ENCODE peak calls at places on chromosomes 5 and 9, in six cellular contexts. One of them, this sample, is unnamed.
A peak's percentile ranks its signal among the peaks of the same experiment; 100 is the strongest.

GRCh38 chr9:31137850-31138160 is 1246.6 kb upstream of the ACO1 start:
- DNase-seq in NB4: no peak
- DNase-seq in psoas muscle: no peak
- DNase-seq in lower lobe of right lung: no peak
- DNase-seq in uterus: no peak
- DNase-seq in Calu3: no peak
- DNase-seq in this sample: no peak

GRCh38 chr5:32276173-32276853 is 36.4 kb downstream of the MTMR12 start:
- DNase-seq in uterus: no peak
- DNase-seq in lower lobe of right lung: no peak
- DNase-seq in Calu3: no peak
- DNase-seq in NB4: peak; percentile 43
- DNase-seq in psoas muscle: no peak
- DNase-seq in this sample: peak; percentile 59

GRCh38 chr5:125913200-125913599 is 510.0 kb upstream of the GRAMD2B start:
- DNase-seq in psoas muscle: no peak
- DNase-seq in NB4: no peak
- DNase-seq in uterus: no peak
- DNase-seq in Calu3: no peak
- DNase-seq in lower lobe of right lung: no peak
- DNase-seq in this sample: no peak

GRCh38 chr5:152622628-152623027 is 217.5 kb upstream of the NMUR2 start:
- DNase-seq in Calu3: no peak
- DNase-seq in NB4: no peak
- DNase-seq in lower lobe of right lung: no peak
- DNase-seq in uterus: no peak
- DNase-seq in psoas muscle: no peak
- DNase-seq in this sample: no peak

GRCh38 chr9:89675403-89675771 is 70.6 kb downstream of the GADD45G start:
- DNase-seq in Calu3: no peak
- DNase-seq in psoas muscle: peak; percentile 91
- DNase-seq in uterus: no peak
- DNase-seq in lower lobe of right lung: no peak
- DNase-seq in NB4: no peak
- DNase-seq in this sample: no peak

GRCh38 chr5:93585753-93586385 is 2.8 kb downstream of the NR2F1 start:
- DNase-seq in Calu3: no peak
- DNase-seq in uterus: peak; percentile 49
- DNase-seq in NB4: no peak
- DNase-seq in psoas muscle: no peak
- DNase-seq in lower lobe of right lung: no peak
- DNase-seq in this sample: no peak

GRCh38 chr5:78523314-78524193 is 125.0 kb downstream of the LHFPL2 start:
- DNase-seq in lower lobe of right lung: no peak
- DNase-seq in psoas muscle: no peak
- DNase-seq in uterus: no peak
- DNase-seq in NB4: no peak
- DNase-seq in Calu3: no peak
- DNase-seq in this sample: no peak

GRCh38 chr5:38598994-38599611 is 42.7 kb upstream of the LIFR start:
- DNase-seq in psoas muscle: no peak
- DNase-seq in lower lobe of right lung: no peak
- DNase-seq in uterus: no peak
- DNase-seq in Calu3: peak; percentile 41
- DNase-seq in NB4: no peak
- DNase-seq in this sample: no peak

GRCh38 chr5:51475628-51476027 is 92.4 kb downstream of the ISL1 start:
- DNase-seq in lower lobe of right lung: no peak
- DNase-seq in uterus: no peak
- DNase-seq in NB4: no peak
- DNase-seq in psoas muscle: no peak
- DNase-seq in Calu3: no peak
- DNase-seq in this sample: no peak

DNA sequence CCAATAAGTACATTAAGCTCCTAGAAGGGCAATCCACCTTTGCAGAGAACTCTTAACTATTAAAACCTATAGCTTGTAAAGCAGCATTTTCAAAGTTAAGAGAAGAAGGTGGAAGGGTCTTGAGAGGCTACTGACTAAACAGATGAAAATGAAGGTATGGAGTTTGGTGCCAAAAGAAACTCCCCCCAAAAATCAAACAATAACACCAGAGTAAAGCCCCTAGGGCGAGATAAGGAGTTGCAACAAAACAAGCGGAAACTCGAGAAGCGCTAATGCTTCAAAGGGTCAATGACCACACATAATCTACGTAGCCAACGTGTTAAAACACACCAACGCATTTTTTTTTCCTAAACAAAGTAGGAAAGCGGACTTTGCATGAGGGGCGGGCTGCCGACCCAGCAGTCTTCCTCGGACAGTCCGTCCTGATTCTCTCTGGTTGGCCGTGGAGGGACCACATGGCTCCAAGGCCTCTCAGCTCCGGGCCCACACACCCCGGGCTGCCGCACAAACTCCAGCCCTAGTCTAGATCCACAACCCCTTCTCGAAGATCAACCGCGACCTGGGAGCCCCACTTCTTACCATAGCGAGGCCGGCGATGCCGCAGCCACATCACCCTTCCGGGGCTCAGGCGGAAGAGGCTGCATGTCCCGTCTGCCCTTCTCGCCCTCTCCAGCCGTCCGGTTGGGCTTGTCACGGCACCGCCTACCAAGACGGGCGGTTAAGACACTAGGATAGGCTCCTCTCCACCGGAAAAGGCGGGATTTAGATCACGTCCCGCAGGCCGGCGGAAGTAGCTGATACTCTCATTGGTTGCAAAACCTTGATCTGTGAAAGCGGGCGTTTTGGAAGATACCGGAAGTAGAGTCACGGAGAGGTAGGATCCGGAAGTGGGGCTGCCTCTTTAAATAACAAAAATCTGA is at the start of the genes TMEM167A and XRCC4:
- DNase-seq in uterus: peak; percentile 94
- DNase-seq in lower lobe of right lung: peak; percentile 97
- DNase-seq in NB4: peak; percentile 98
- DNase-seq in psoas muscle: peak; percentile 97
- DNase-seq in Calu3: peak; percentile 96
- DNase-seq in this sample: peak; percentile 89
- TF ChIP-seq CTCF in uterus: no peak
- TF ChIP-seq CTCF in lower lobe of right lung: no peak
- TF ChIP-seq CTCF in NB4: no peak
- TF ChIP-seq CTCF in psoas muscle: no peak
- TF ChIP-seq CTCF in Calu3: no peak
- TF ChIP-seq CTCF in this sample: no peak

GRCh38 chr9:136345281-136346156 is 18.0 kb downstream of the DNLZ start:
- DNase-seq in uterus: peak; percentile 71
- DNase-seq in Calu3: peak; percentile 68
- DNase-seq in lower lobe of right lung: peak; percentile 84
- DNase-seq in psoas muscle: peak; percentile 75
- DNase-seq in NB4: no peak
- DNase-seq in this sample: no peak
- TF ChIP-seq CTCF in uterus: peak; percentile 42
- TF ChIP-seq CTCF in Calu3: peak; percentile 34
- TF ChIP-seq CTCF in lower lobe of right lung: peak; percentile 61
- TF ChIP-seq CTCF in psoas muscle: peak; percentile 30
- TF ChIP-seq CTCF in NB4: peak; percentile 6
- TF ChIP-seq CTCF in this sample: no peak

GRCh38 chr5:135891804-135892203 is 3.8 kb downstream of the IL9 start:
- DNase-seq in psoas muscle: no peak
- DNase-seq in uterus: no peak
- DNase-seq in Calu3: no peak
- DNase-seq in lower lobe of right lung: no peak
- DNase-seq in NB4: peak; percentile 17
- DNase-seq in this sample: no peak
- TF ChIP-seq CTCF in psoas muscle: no peak
- TF ChIP-seq CTCF in uterus: no peak
- TF ChIP-seq CTCF in Calu3: no peak
- TF ChIP-seq CTCF in lower lobe of right lung: no peak
- TF ChIP-seq CTCF in NB4: no peak
- TF ChIP-seq CTCF in this sample: no peak

GRCh38 chr5:139088024-139088423 is 110.1 kb downstream of the SIL1 start:
- DNase-seq in lower lobe of right lung: no peak
- DNase-seq in NB4: no peak
- DNase-seq in psoas muscle: no peak
- DNase-seq in Calu3: no peak
- DNase-seq in uterus: no peak
- DNase-seq in this sample: no peak

GRCh38 chr5:139092741-139093140 is 105.4 kb downstream of the SIL1 start:
- DNase-seq in lower lobe of right lung: no peak
- DNase-seq in uterus: no peak
- DNase-seq in psoas muscle: no peak
- DNase-seq in Calu3: no peak
- DNase-seq in NB4: no peak
- DNase-seq in this sample: no peak

GRCh38 chr5:139094154-139095131 is 103.7 kb downstream of the SIL1 start:
- DNase-seq in psoas muscle: no peak
- DNase-seq in uterus: no peak
- DNase-seq in NB4: no peak
- DNase-seq in Calu3: no peak
- DNase-seq in lower lobe of right lung: no peak
- DNase-seq in this sample: no peak

GRCh38 chr5:139090566-139090965 is 107.6 kb downstream of the SIL1 start:
- DNase-seq in uterus: no peak
- DNase-seq in NB4: no peak
- DNase-seq in lower lobe of right lung: no peak
- DNase-seq in Calu3: no peak
- DNase-seq in psoas muscle: no peak
- DNase-seq in this sample: no peak

GRCh38 chr5:139091439-139092156 is 106.6 kb downstream of the SIL1 start:
- DNase-seq in lower lobe of right lung: no peak
- DNase-seq in Calu3: no peak
- DNase-seq in uterus: no peak
- DNase-seq in psoas muscle: no peak
- DNase-seq in NB4: peak; percentile 20
- DNase-seq in this sample: no peak
- TF ChIP-seq CTCF in lower lobe of right lung: peak; percentile 21
- TF ChIP-seq CTCF in Calu3: no peak
- TF ChIP-seq CTCF in uterus: no peak
- TF ChIP-seq CTCF in psoas muscle: peak; percentile 37
- TF ChIP-seq CTCF in NB4: no peak
- TF ChIP-seq CTCF in this sample: no peak

GRCh38 chr5:92378961-92379611 is 996.0 kb upstream of the ARRDC3 start:
- DNase-seq in Calu3: no peak
- DNase-seq in NB4: no peak
- DNase-seq in lower lobe of right lung: no peak
- DNase-seq in psoas muscle: no peak
- DNase-seq in uterus: no peak
- DNase-seq in this sample: no peak
- TF ChIP-seq CTCF in Calu3: no peak
- TF ChIP-seq CTCF in NB4: no peak
- TF ChIP-seq CTCF in lower lobe of right lung: no peak
- TF ChIP-seq CTCF in psoas muscle: no peak
- TF ChIP-seq CTCF in uterus: no peak
- TF ChIP-seq CTCF in this sample: no peak

GRCh38 chr9:69932901-69933300 is 110.7 kb upstream of the MAMDC2 start:
- DNase-seq in NB4: peak; percentile 8
- DNase-seq in lower lobe of right lung: no peak
- DNase-seq in Calu3: peak; percentile 17
- DNase-seq in uterus: no peak
- DNase-seq in psoas muscle: no peak
- DNase-seq in this sample: no peak
- TF ChIP-seq CTCF in NB4: no peak
- TF ChIP-seq CTCF in lower lobe of right lung: no peak
- TF ChIP-seq CTCF in Calu3: no peak
- TF ChIP-seq CTCF in uterus: no peak
- TF ChIP-seq CTCF in psoas muscle: no peak
- TF ChIP-seq CTCF in this sample: no peak

GRCh38 chr5:59173568-59173967 is 590.7 kb downstream of the RAB3C start:
- DNase-seq in NB4: peak; percentile 42
- DNase-seq in psoas muscle: no peak
- DNase-seq in uterus: no peak
- DNase-seq in Calu3: no peak
- DNase-seq in lower lobe of right lung: no peak
- DNase-seq in this sample: no peak
- TF ChIP-seq CTCF in NB4: no peak
- TF ChIP-seq CTCF in psoas muscle: no peak
- TF ChIP-seq CTCF in uterus: no peak
- TF ChIP-seq CTCF in Calu3: no peak
- TF ChIP-seq CTCF in lower lobe of right lung: no peak
- TF ChIP-seq CTCF in this sample: no peak

This sample was measured in GM20000.